ENCODE peak calls at places on chromosomes 2 and 18, in four cellular contexts. R, I, A and W are unnamed samples. For H3K4me1, the result is how much of the 10 kb centered on the place peaks cover.

GRCh38 chr18:61322265-61322873 is 10.9 kb upstream of the CDH20 start:
- DNase-seq in R (peak), I (peak), A (no peak), W (peak)

GRCh38 chr2:113376935-113377445 is 60.5 kb upstream of the ZNG1B start:
- DNase-seq in R (no peak), I (no peak), A (peak), W (no peak)

GRCh38 chr2:9655441-9656269 is 24.9 kb upstream of the YWHAQ start:
- DNase-seq in R (no peak), A (peak), I (no peak), W (no peak)

GRCh38 chr2:216775043-216775453 is 79.7 kb upstream of the IGFBP5 start:
- DNase-seq in R (no peak), I (peak), A (no peak), W (no peak)

GRCh38 chr2:105237045-105237765 is 4.3 kb upstream of the GPR45 start:
- DNase-seq in I (no peak), A (no peak), R (no peak), W (no peak)

GRCh38 chr18:53677480-53677879 is 547.0 kb downstream of the MBD2 start:
- DNase-seq in I (no peak), R (no peak), A (no peak), W (no peak)

GRCh38 chr2:130972410-130972809 is 120.8 kb downstream of the FAM168B start:
- DNase-seq in A (no peak), R (no peak), I (no peak), W (no peak)

GRCh38 chr2:9752441-9753275 is 90.6 kb upstream of the TAF1B start:
- DNase-seq in R (no peak), A (no peak), I (peak), W (no peak)

GRCh38 chr18:47815486-47816270 is 114.8 kb downstream of the SMAD2 start:
- DNase-seq in I (no peak), A (no peak), R (no peak), W (peak)

GRCh38 chr2:162524192-162524591 is 180.3 kb downstream of the GCA start:
- DNase-seq in I (peak), A (no peak), R (peak), W (no peak)

GRCh38 chr2:6423944-6424343 is 441.8 kb downstream of the CMPK2 start:
- DNase-seq in A (no peak), I (no peak), R (no peak), W (no peak)

GRCh38 chr18:23982154-23983071 is 32.1 kb upstream of the TTC39C start:
- DNase-seq in R (no peak), I (no peak), A (no peak), W (no peak)

GRCh38 chr18:48874701-48875162 is 76.0 kb downstream of the SMAD7 start:
- DNase-seq in R (no peak), A (no peak), I (no peak), W (no peak)

GRCh38 chr18:46239549-46239948 is 135.4 kb downstream of the HAUS1 start:
- DNase-seq in A (no peak), I (no peak), R (no peak), W (no peak)

GRCh38 chr2:241325257-241325656 is 9.5 kb downstream of the SEPTIN2 start:
- DNase-seq in A (no peak), R (no peak), I (no peak), W (no peak)

GRCh38 chr2:241324775-241325174 is 9.1 kb downstream of the SEPTIN2 start:
- DNase-seq in R (no peak), I (no peak), A (no peak), W (no peak)

GRCh38 chr2:241321033-241321432 is 5.3 kb downstream of the SEPTIN2 start:
- DNase-seq in I (no peak), R (no peak), A (no peak), W (no peak)

GRCh38 chr2:241321911-241322310 is 6.2 kb downstream of the SEPTIN2 start:
- DNase-seq in A (no peak), I (no peak), R (no peak), W (no peak)

GRCh38 chr2:241323777-241324176 is 8.1 kb downstream of the SEPTIN2 start:
- DNase-seq in A (no peak), R (no peak), I (no peak), W (no peak)
- H3K4me1 ChIP-seq in A (under half), R (under half), I (half or more), W (under half)

GRCh38 chr2:11402436-11402835 is 58.0 kb upstream of the ROCK2 start:
- DNase-seq in A (no peak), I (no peak), R (no peak), W (no peak)
- TF ChIP-seq SUZ12 in A (no peak), I (no peak), R (no peak), W (no peak)

GRCh38 chr2:218961651-218962570 is 2.4 kb downstream of the CDK5R2 start:
- DNase-seq in A (no peak), I (no peak), R (peak), W (no peak)
- H3K4me3 ChIP-seq in A (no peak), I (no peak), R (peak), W (no peak)

DNA sequence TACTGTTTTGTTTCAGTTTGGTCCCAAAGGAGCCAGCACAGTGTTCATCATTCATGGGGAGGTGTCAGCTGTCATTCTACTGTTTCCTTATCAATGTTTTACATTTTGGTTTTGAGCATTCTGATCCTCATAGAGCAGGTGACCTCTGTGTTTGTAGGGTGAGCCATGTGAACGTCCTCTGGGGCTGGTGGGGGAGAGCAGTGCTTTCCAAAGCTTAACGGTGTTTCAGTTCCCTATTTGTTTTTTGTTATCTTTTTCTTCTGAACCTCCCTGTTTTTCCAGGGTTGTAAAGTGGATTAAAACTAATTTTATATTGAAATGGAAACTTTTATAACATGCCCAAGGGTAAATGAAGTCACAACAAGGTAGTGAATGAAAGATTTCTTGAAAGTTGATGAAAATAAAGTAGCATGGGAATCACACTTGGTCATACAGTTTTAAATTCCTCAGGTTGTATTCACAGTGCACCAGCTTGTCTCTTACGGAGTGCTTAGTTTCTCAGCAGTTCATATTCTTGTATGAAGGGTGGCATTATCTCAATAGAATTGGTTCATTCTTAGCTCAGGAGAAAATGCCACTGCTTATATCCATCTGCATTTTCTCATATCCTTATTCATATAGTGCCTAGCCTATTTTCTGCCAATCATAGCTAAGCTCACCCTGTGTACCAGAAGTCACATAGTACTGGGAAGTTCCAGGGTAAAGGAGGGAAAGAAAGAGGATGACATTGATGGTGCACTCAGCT is 54.5 kb downstream of the MAP4K4 start:
- DNase-seq in A (peak), I (peak), R (no peak), W (no peak)
- H3K4me1 ChIP-seq in A (under half), I (half or more), R (under half), W (under half)

GRCh38 chr2:42523341-42523740 is 29.6 kb upstream of the KCNG3 start:
- DNase-seq in I (no peak), R (no peak), A (no peak), W (no peak)
- TF ChIP-seq SUZ12 in I (no peak), R (no peak), A (no peak), W (no peak)

GRCh38 chr2:218357194-218358177 is 829 bp downstream of the CATIP start:
- DNase-seq in A (no peak), I (no peak), R (no peak), W (no peak)
- H3K4me3 ChIP-seq in A (no peak), I (peak), R (no peak), W (no peak)